ENCODE peak calls at places on chromosomes 13 and 19, in seven cellular contexts. C, Z, W, L, X, N and R are unnamed samples.

GRCh38 chr19:36041831-36042230 is 9.2 kb upstream of the CLIP3 start:
- DNase-seq in X (no peak), C (no peak), N (no peak), Z (no peak), L (no peak), W (no peak), R (no peak)

GRCh38 chr13:45662122-45662521 is 40.0 kb upstream of the CBY2 start:
- DNase-seq in N (no peak), Z (no peak), W (no peak), X (no peak), C (no peak), L (no peak), R (no peak)

GRCh38 chr13:29140277-29140676 is 320.1 kb downstream of the MTUS2 start:
- DNase-seq in W (peak), X (no peak), L (no peak), C (no peak), N (peak), Z (no peak), R (no peak)

GRCh38 chr19:47699360-47699917 is 13.8 kb upstream of the EHD2 start:
- DNase-seq in N (no peak), L (peak), Z (no peak), X (peak), W (no peak), C (peak), R (peak)

GRCh38 chr13:112545866-112546265 is 42.1 kb downstream of the TUBGCP3 start:
- DNase-seq in W (no peak), C (no peak), Z (no peak), X (no peak), N (no peak), L (no peak), R (no peak)

GRCh38 chr13:94556646-94557045 is 39.3 kb downstream of the TGDS start:
- DNase-seq in X (no peak), Z (no peak), N (no peak), L (no peak), W (no peak), C (no peak), R (no peak)

GRCh38 chr19:45104658-45105384 is 11.8 kb downstream of the PPP1R37 start:
- DNase-seq in W (no peak), X (no peak), N (no peak), Z (no peak), C (no peak), L (no peak), R (no peak)

GRCh38 chr13:108780706-108781105 is 151.3 kb downstream of the MYO16 start:
- DNase-seq in X (no peak), W (no peak), C (no peak), Z (no peak), L (no peak), N (no peak), R (no peak)

GRCh38 chr19:48696353-48697010 is 711 bp downstream of the FUT2 start:
- DNase-seq in C (peak), X (no peak), N (no peak), W (no peak), Z (peak), L (peak), R (no peak)

GRCh38 chr19:11192957-11193939 is 4.1 kb downstream of the KANK2 start:
- DNase-seq in N (no peak), X (no peak), C (no peak), Z (no peak), L (no peak), W (no peak), R (no peak)

GRCh38 chr13:110723598-110723997 is 10.1 kb downstream of the ING1 start:
- DNase-seq in W (no peak), C (no peak), N (no peak), Z (no peak), L (no peak), X (no peak), R (no peak)

GRCh38 chr13:22517544-22517943 is 663.2 kb upstream of the SGCG start:
- DNase-seq in L (no peak), N (no peak), Z (no peak), X (no peak), C (no peak), W (no peak), R (no peak)

GRCh38 chr13:55199132-55199531 is 1941.6 kb upstream of the PRR20A start:
- DNase-seq in X (no peak), N (no peak), C (no peak), Z (no peak), L (no peak), W (no peak), R (no peak)

GRCh38 chr13:41606646-41607045 is 149.3 kb downstream of the RGCC start:
- DNase-seq in N (no peak), L (no peak), Z (no peak), X (no peak), C (no peak), W (no peak), R (no peak)

GRCh38 chr13:71625183-71625582 is 241.8 kb downstream of the DACH1 start:
- DNase-seq in W (no peak), Z (no peak), X (no peak), L (no peak), C (no peak), N (no peak), R (no peak)

GRCh38 chr19:44869728-44870470 is 21.2 kb upstream of the TOMM40 start:
- DNase-seq in W (no peak), C (no peak), X (no peak), L (no peak), N (peak), Z (peak), R (no peak)

GRCh38 chr19:49987159-49987698 is 26.3 kb upstream of the SIGLEC11 start:
- DNase-seq in W (peak), X (peak), Z (peak), C (peak), L (peak), N (peak), R (no peak)

GRCh38 chr13:106234656-106235055 is 300.8 kb downstream of the EFNB2 start:
- DNase-seq in X (no peak), L (peak), W (no peak), C (no peak), N (no peak), Z (peak), R (no peak)

GRCh38 chr13:106230450-106230849 is 305.0 kb downstream of the EFNB2 start:
- DNase-seq in W (no peak), N (no peak), L (no peak), X (no peak), Z (no peak), C (no peak), R (no peak)

GRCh38 chr13:106233336-106233735 is 302.1 kb downstream of the EFNB2 start:
- DNase-seq in Z (no peak), N (no peak), X (no peak), W (no peak), C (no peak), L (no peak), R (no peak)

GRCh38 chr13:106232680-106233079 is 302.8 kb downstream of the EFNB2 start:
- DNase-seq in C (no peak), X (no peak), W (no peak), N (no peak), Z (no peak), L (no peak), R (no peak)
- H3K27ac ChIP-seq in C (no peak), X (no peak), W (no peak), N (no peak), Z (no peak), L (no peak), R (no peak)

GRCh38 chr19:55324705-55325104 is 436 bp downstream of the TMEM150B start:
- DNase-seq in Z (no peak), N (no peak), W (no peak), C (no peak), L (no peak), X (no peak), R (no peak)
- H3K27ac ChIP-seq in Z (no peak), N (no peak), W (no peak), C (no peak), L (no peak), X (no peak), R (no peak)

DNA sequence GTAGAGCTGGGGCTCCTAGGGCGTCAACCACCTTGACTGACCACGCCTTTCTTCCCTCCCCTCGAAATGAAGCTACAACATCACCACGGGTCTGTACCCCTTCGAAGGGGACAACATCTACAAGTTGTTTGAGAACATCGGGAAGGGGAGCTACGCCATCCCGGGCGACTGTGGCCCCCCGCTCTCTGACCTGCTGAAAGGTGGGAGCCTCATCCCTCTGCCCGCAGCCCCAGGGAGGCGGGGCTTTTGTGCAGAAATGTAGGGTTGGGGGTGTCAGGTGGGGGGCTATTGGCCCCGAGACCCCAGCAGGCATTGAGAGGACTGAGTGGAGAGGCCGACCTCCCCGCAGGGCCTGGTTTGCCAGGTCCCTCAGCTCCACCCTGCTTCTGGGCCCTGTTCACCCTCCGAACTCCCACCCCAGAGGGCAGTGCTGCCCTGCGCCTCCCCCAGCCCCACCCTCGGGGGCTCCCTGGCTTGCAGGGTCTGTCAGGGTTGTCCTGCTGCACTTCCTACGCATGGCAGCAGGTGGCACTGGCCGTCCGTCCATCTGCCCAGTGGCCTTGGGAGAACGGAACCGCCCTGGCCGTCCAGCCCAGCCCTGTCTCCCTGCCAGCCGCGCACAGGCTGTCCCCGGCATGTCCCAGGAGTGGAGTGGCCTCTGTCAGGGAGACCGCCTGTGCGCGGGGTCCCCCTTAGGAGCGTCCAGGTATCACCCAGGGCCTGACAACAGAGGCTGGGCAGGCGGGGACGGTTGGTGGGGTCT is 15.7 kb downstream of the STK11 start:
- DNase-seq in N (peak), W (no peak), Z (peak), X (no peak), L (peak), C (no peak), R (no peak)
- H3K27ac ChIP-seq in N (peak), W (peak), Z (no peak), X (no peak), L (peak), C (no peak), R (peak)

DNA sequence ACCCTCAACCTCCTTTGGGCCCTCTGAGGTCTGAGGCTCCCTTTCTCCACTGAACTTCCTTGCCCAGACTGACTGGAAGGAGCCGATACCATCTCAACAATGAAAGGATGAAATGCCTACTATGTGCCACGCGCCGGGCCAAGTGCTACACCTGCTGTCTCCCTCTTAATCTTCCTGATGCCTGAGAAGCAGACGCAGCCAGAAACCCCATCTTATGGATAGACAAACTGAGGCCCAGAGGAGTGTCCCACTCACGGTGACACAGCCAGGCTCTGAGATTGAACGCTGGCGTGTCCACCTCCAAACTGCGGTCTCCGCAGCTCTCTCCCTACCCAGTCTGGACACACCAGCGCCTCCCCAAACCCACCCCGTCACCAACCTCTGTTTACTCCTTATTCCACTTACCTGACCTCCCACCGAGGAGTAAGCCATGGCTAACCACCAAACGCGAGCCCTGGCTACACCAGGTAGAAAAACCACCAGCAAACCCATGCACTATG is 20.9 kb downstream of the MLLT1 start:
- DNase-seq in W (no peak), C (no peak), N (no peak), Z (no peak), L (no peak), X (no peak), R (no peak)
- H3K27ac ChIP-seq in W (no peak), C (no peak), N (no peak), Z (no peak), L (no peak), X (no peak), R (no peak)

GRCh38 chr19:7187605-7188339 is 106.4 kb downstream of the INSR start:
- DNase-seq in C (no peak), L (no peak), X (no peak), N (no peak), W (no peak), Z (no peak), R (no peak)

GRCh38 chr19:7176792-7177191 is 107.3 kb downstream of the ZNF557 start:
- DNase-seq in X (no peak), L (no peak), C (no peak), W (no peak), Z (no peak), N (no peak), R (no peak)

GRCh38 chr19:7177926-7178325 is 108.4 kb downstream of the ZNF557 start:
- DNase-seq in Z (no peak), L (no peak), X (no peak), W (no peak), C (no peak), N (no peak), R (no peak)

GRCh38 chr19:7179917-7180306 is 110.4 kb downstream of the ZNF557 start:
- DNase-seq in Z (no peak), N (no peak), L (no peak), X (no peak), C (no peak), W (no peak), R (no peak)

GRCh38 chr19:7182489-7182888 is 111.7 kb downstream of the INSR start:
- DNase-seq in X (no peak), C (no peak), W (no peak), Z (no peak), L (no peak), N (no peak), R (no peak)
- H3K27ac ChIP-seq in X (no peak), C (no peak), W (peak), Z (no peak), L (peak), N (peak), R (peak)

GRCh38 chr19:40674291-40674690 is 16.2 kb downstream of the NUMBL start:
- DNase-seq in L (no peak), X (no peak), W (no peak), Z (no peak), C (no peak), N (no peak), R (no peak)
- H3K27ac ChIP-seq in L (no peak), X (no peak), W (peak), Z (no peak), C (no peak), N (no peak), R (no peak)

GRCh38 chr19:19817357-19817756 is 4.2 kb downstream of the ZNF506 start:
- DNase-seq in C (no peak), X (peak), N (no peak), L (no peak), Z (no peak), W (no peak), R (no peak)
- H3K27ac ChIP-seq in C (no peak), X (peak), N (no peak), L (no peak), Z (no peak), W (no peak), R (peak)